ENCODE peak calls at places on chromosomes 12 and 14, in four cellular contexts. M, U, V and H are unnamed samples.

GRCh38 chr12:131330106-131330820 is 376.6 kb downstream of the ADGRD1 start:
- DNase-seq in M (no peak), U (no peak), V (no peak), H (peak; percentile 46)

GRCh38 chr12:79174656-79175055 is 310.1 kb downstream of the SYT1 start:
- DNase-seq in M (no peak), U (peak; percentile 87), V (no peak), H (no peak)

GRCh38 chr14:69464379-69464778 is 20.1 kb upstream of the PLEKHD1 start:
- DNase-seq in M (no peak), U (peak; percentile 20), V (no peak), H (no peak)

GRCh38 chr12:124967016-124967739 is 21.8 kb downstream of the DHX37 start:
- DNase-seq in M (no peak), U (no peak), V (no peak), H (no peak)

GRCh38 chr14:24508155-24508554 is at the start of gene CMA1:
- DNase-seq in M (no peak), U (no peak), V (no peak), H (no peak)

GRCh38 chr12:3294481-3294911 is 196.5 kb upstream of the PRMT8 start:
- DNase-seq in M (no peak), U (no peak), V (no peak), H (no peak)

GRCh38 chr12:115135800-115136211 is 451.8 kb upstream of the TBX3 start:
- DNase-seq in M (peak; percentile 23), U (peak; percentile 90), V (no peak), H (no peak)

GRCh38 chr14:64450255-64450654 is 15.0 kb upstream of the AKAP5 start:
- DNase-seq in M (no peak), U (no peak), V (no peak), H (no peak)

GRCh38 chr12:7151532-7151931 is 21.4 kb downstream of the CLSTN3 start:
- DNase-seq in M (no peak), U (no peak), V (no peak), H (no peak)

GRCh38 chr14:47917344-47917954 is 242.0 kb upstream of the MDGA2 start:
- DNase-seq in M (no peak), U (peak; percentile 21), V (no peak), H (no peak)

GRCh38 chr14:75491376-75491978 is 30.8 kb upstream of the BATF start:
- DNase-seq in M (no peak), U (no peak), V (no peak), H (peak; percentile 53)

GRCh38 chr12:101696477-101697196 is 803 bp upstream of the CHPT1 start:
- DNase-seq in M (peak; percentile 60), U (peak; percentile 18), V (no peak), H (no peak)

GRCh38 chr12:19978193-19978592 is 390.1 kb upstream of the PDE3A start:
- DNase-seq in M (no peak), U (peak; percentile 89), V (no peak), H (no peak)

GRCh38 chr12:129893691-129894090 is 10.1 kb downstream of the TMEM132D start:
- DNase-seq in M (no peak), U (no peak), V (no peak), H (peak; percentile 57)

GRCh38 chr14:103545219-103545914 is 16.4 kb downstream of the TRMT61A start:
- DNase-seq in M (no peak), U (no peak), V (no peak), H (no peak)

GRCh38 chr12:65121049-65121955 is at the start of gene WIF1:
- DNase-seq in M (peak; percentile 19), U (peak; percentile 1), V (no peak), H (no peak)

GRCh38 chr12:18898469-18898868 is 160.6 kb downstream of the CAPZA3 start:
- DNase-seq in M (no peak), U (no peak), V (no peak), H (no peak)

GRCh38 chr14:105067140-105067968 is 2.1 kb upstream of the GPR132 start:
- DNase-seq in M (no peak), U (peak; percentile 18), V (no peak), H (no peak)

GRCh38 chr14:80223696-80224465 is 12.6 kb upstream of the DIO2 start:
- DNase-seq in M (no peak), U (no peak), V (no peak), H (no peak)

GRCh38 chr14:51283402-51283825 is 43.4 kb downstream of the TMX1 start:
- DNase-seq in M (no peak), U (peak; percentile 94), V (no peak), H (no peak)

GRCh38 chr12:3951380-3952135 is 78.4 kb upstream of the PARP11 start:
- DNase-seq in M (no peak), U (no peak), V (no peak), H (no peak)

GRCh38 chr14:54681819-54682261 is 114.9 kb downstream of the SAMD4A start:
- DNase-seq in M (no peak), U (peak; percentile 34), V (no peak), H (no peak)

GRCh38 chr12:53659011-53659551 is 16.8 kb downstream of the ATP5MC2 start:
- DNase-seq in M (peak; percentile 67), U (peak; percentile 93), V (no peak), H (no peak)

GRCh38 chr14:88095791-88096190 is 90.9 kb downstream of the GPR65 start:
- DNase-seq in M (no peak), U (no peak), V (no peak), H (no peak)

GRCh38 chr14:92747701-92748258 is 647 bp downstream of the LGMN start:
- DNase-seq in M (peak; percentile 24), U (peak; percentile 15), V (no peak), H (no peak)

GRCh38 chr12:49865109-49865781 is 22.3 kb upstream of the BCDIN3D start:
- DNase-seq in M (no peak), U (no peak), V (no peak), H (no peak)

GRCh38 chr14:63542231-63542999 is 762 bp downstream of the PPP2R5E start:
- DNase-seq in M (peak; percentile 36), U (no peak), V (no peak), H (peak; percentile 57)

GRCh38 chr14:105449276-105450122 is 25.1 kb upstream of the CRIP2 start:
- DNase-seq in M (no peak), U (no peak), V (no peak), H (no peak)

GRCh38 chr12:76206039-76206676 is 121.7 kb upstream of the NAP1L1 start:
- DNase-seq in M (no peak), U (no peak), V (no peak), H (no peak)

GRCh38 chr12:124490584-124491305 is 76.7 kb downstream of the NCOR2 start:
- DNase-seq in M (peak; percentile 73), U (no peak), V (no peak), H (no peak)

GRCh38 chr14:69632154-69632553 is 20.8 kb downstream of the SUSD6 start:
- DNase-seq in M (no peak), U (no peak), V (no peak), H (no peak)

GRCh38 chr12:70049596-70050360 is 193.5 kb upstream of the CNOT2 start:
- DNase-seq in M (peak; percentile 14), U (no peak), V (no peak), H (no peak)

GRCh38 chr12:53735-54095 is 12.9 kb upstream of the IQSEC3 start:
- DNase-seq in M (no peak), U (no peak), V (no peak), H (no peak)

GRCh38 chr14:68685419-68686211 is 107.3 kb downstream of the ZFP36L1 start:
- DNase-seq in M (peak; percentile 57), U (peak; percentile 66), V (no peak), H (no peak)

GRCh38 chr14:103393687-103394626 is 8.7 kb downstream of the MARK3 start:
- DNase-seq in M (no peak), U (peak; percentile 61), V (no peak), H (no peak)

GRCh38 chr14:39492267-39492666 is 60.0 kb upstream of the FBXO33 start:
- DNase-seq in M (no peak), U (peak; percentile 90), V (no peak), H (no peak)

DNA sequence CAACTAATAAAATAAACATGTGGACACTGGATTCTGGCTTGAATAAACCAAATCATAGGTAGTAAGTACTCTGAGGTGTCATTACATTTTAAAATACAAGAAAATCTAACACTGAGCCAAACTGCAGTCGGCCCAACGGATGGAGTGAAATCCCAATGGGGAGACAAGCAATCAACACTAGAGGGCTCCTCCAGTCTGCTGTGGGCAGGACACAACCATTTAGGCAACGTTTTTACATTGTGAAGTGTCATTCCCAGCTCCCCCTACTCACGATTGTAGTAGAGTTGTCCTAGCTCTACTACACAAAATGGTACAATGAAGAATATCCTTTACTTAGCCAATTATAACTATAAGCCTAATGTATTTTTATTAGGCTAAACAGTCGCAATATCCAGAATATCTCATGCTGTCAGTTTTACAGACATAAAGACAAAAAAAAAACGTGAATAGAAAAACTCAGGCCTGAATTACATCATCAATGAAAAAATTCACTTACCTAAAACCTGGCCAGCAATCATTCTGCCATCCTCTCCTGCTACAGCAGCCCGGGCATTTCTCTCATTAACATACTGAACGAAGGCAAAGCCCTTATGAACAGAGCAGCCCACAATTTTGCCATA is 35.7 kb downstream of the HNRNPC start:
- DNase-seq in M (no peak), U (no peak), V (no peak), H (no peak)
- TF ChIP-seq CTCF in M (peak; percentile 16), U (peak; percentile 42), V (no peak), H (peak; percentile 35)

GRCh38 chr12:108419949-108420348 is 80.8 kb upstream of the CMKLR1 start:
- DNase-seq in M (no peak), U (no peak), V (no peak), H (no peak)
- TF ChIP-seq CTCF in M (no peak), U (no peak), V (no peak), H (no peak)

GRCh38 chr12:62600038-62600437 is 133.4 kb downstream of the MON2 start:
- DNase-seq in M (no peak), U (no peak), V (no peak), H (no peak)
- TF ChIP-seq CTCF in M (no peak), U (peak; percentile 27), V (no peak), H (peak; percentile 30)

GRCh38 chr14:94411638-94412037 is 23.2 kb upstream of the SERPINA1 start:
- DNase-seq in M (peak; percentile 25), U (no peak), V (no peak), H (no peak)

GRCh38 chr14:94407906-94408305 is 19.5 kb upstream of the SERPINA1 start:
- DNase-seq in M (no peak), U (no peak), V (no peak), H (no peak)

GRCh38 chr14:94408546-94409095 is 20.2 kb upstream of the SERPINA1 start:
- DNase-seq in M (no peak), U (no peak), V (no peak), H (no peak)

DNA sequence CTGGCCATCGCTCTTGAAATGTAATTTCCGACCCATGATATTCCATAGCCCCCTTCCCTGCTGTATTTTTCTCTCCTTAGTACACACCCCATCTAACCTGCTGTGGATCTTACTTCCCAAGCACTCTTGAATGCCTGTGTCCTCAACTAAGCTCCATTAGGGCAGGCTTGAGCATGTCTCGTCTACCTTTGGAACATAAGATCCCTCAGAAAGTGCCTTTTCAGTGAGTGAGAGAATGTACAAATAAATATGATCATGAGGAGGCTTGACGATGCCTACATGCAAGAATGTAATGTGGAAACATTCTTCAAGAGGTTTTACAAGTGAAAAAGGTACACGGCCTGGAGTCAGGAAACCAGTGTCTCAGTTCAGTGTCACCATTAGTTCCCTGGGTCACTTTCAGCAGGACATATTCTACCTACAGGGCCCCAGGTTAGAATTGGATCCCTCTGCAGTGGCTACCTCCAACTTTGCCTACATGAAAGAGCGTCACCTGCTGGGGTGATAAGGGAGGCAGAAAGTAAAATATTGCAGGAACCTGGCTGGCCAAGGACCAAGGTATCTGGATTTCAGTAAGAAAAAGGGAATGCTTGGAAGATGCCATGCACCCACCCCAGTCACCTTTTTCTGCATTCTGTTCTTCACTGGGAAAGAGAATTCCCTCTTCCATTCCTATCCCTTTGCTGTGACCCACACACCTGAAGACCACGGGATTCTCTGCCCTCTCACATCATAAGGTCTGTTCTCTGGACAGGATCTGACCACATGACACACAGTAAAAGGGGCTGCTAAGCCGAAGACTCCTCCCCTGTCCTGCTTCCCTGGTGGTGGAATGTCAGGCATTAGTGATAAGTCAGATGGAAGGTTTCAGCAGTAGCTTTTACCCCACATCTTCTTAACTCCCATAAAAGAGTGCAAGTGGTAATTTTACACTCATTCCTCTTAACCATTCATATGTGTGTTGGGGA is 24.6 kb upstream of the SERPINA1 start:
- DNase-seq in M (no peak), U (peak; percentile 35), V (no peak), H (no peak)
- TF ChIP-seq CTCF in M (no peak), U (peak; percentile 64), V (no peak), H (no peak)